ENCODE peak calls at places on chromosomes 2 and 18, in eight cellular contexts. E is tibial nerve, Y is body of pancreas, G is posterior vena cava, N is NCI-H2171 treated with DMSO at 0.1 percent for 48 hours, I is tibial artery, H is HTR-8/SVneo, J is left ventricle myocardium superior. Q is an unnamed sample.

GRCh38 chr18:37524139-37524538 is 41.5 kb downstream of the CELF4 start:
- DNase-seq in E (no peak), Y (no peak), G (no peak), N (no peak), I (no peak), H (no peak), J (no peak), Q (no peak)

GRCh38 chr18:75875559-75875958 is 448.1 kb upstream of the SMIM21 start:
- DNase-seq in E (no peak), Y (no peak), G (no peak), N (no peak), I (no peak), H (no peak), J (no peak), Q (no peak)

GRCh38 chr18:63702660-63703059 is at the start of gene SERPINB11:
- DNase-seq in E (no peak), Y (no peak), G (no peak), N (no peak), I (no peak), H (no peak), J (no peak), Q (no peak)

GRCh38 chr18:21489119-21489750 is 111.3 kb downstream of the ESCO1 start:
- DNase-seq in E (no peak), Y (peak; percentile 46), G (no peak), N (peak; percentile 6), I (no peak), H (peak; percentile 64), J (no peak), Q (no peak)

GRCh38 chr2:23384551-23385349 is at the start of gene KLHL29:
- DNase-seq in E (peak; percentile 80), Y (peak; percentile 75), G (peak; percentile 95), N (peak; percentile 69), I (peak; percentile 85), H (peak; percentile 83), J (peak; percentile 93), Q (peak; percentile 88)

GRCh38 chr2:241025639-241026038 is 27.2 kb downstream of the SNED1 start:
- DNase-seq in E (no peak), Y (no peak), G (no peak), N (peak; percentile 1), I (no peak), H (no peak), J (no peak), Q (no peak)

GRCh38 chr2:27724191-27724590 is 47.3 kb upstream of the MRPL33 start:
- DNase-seq in E (no peak), Y (no peak), G (no peak), N (no peak), I (no peak), H (no peak), J (no peak), Q (no peak)

GRCh38 chr2:29397039-29397438 is 281.8 kb downstream of the CLIP4 start:
- DNase-seq in E (no peak), Y (no peak), G (no peak), N (no peak), I (no peak), H (no peak), J (no peak), Q (no peak)

GRCh38 chr2:229714736-229715541 is 584 bp upstream of the DNER start:
- DNase-seq in E (no peak), Y (peak; percentile 63), G (peak; percentile 89), N (no peak), I (peak; percentile 26), H (peak; percentile 63), J (peak; percentile 69), Q (peak; percentile 44)

GRCh38 chr2:58137221-58137620 is 90.6 kb downstream of the VRK2 start:
- DNase-seq in E (no peak), Y (no peak), G (no peak), N (no peak), I (no peak), H (no peak), J (no peak), Q (no peak)

GRCh38 chr2:170739048-170739447 is 23.9 kb downstream of the SP5 start:
- DNase-seq in E (no peak), Y (no peak), G (no peak), N (no peak), I (no peak), H (peak; percentile 74), J (no peak), Q (no peak)

GRCh38 chr2:167946367-167946955 is 300.9 kb downstream of the STK39 start:
- DNase-seq in E (no peak), Y (no peak), G (no peak), N (no peak), I (no peak), H (no peak), J (no peak), Q (no peak)

GRCh38 chr2:2839393-2840096 is 508.5 kb upstream of the MYT1L start:
- DNase-seq in E (no peak), Y (no peak), G (peak; percentile 45), N (no peak), I (no peak), H (no peak), J (no peak), Q (no peak)

GRCh38 chr2:46828491-46829239 is 86.9 kb downstream of the MCFD2 start:
- DNase-seq in E (no peak), Y (no peak), G (no peak), N (no peak), I (peak; percentile 5), H (no peak), J (no peak), Q (no peak)

GRCh38 chr2:30706534-30707303 is 100.5 kb downstream of the CAPN13 start:
- DNase-seq in E (peak; percentile 40), Y (peak; percentile 78), G (peak; percentile 90), N (peak; percentile 73), I (peak; percentile 66), H (peak; percentile 59), J (peak; percentile 87), Q (peak; percentile 70)

GRCh38 chr2:101729521-101730190 is 32.1 kb downstream of the MAP4K4 start:
- DNase-seq in E (no peak), Y (no peak), G (no peak), N (no peak), I (no peak), H (no peak), J (no peak), Q (no peak)

GRCh38 chr2:190235551-190235950 is 84.1 kb downstream of the HIBCH start:
- DNase-seq in E (no peak), Y (no peak), G (no peak), N (no peak), I (no peak), H (no peak), J (no peak), Q (no peak)

GRCh38 chr2:25018681-25019080 is 23.2 kb upstream of the EFR3B start:
- DNase-seq in E (no peak), Y (no peak), G (no peak), N (no peak), I (no peak), H (no peak), J (no peak), Q (no peak)

GRCh38 chr2:234467289-234467688 is 29.6 kb downstream of the ARL4C start:
- DNase-seq in E (no peak), Y (no peak), G (no peak), N (no peak), I (no peak), H (no peak), J (no peak), Q (no peak)

GRCh38 chr2:55885129-55885943 is 38.2 kb downstream of the EFEMP1 start:
- DNase-seq in E (no peak), Y (no peak), G (no peak), N (no peak), I (no peak), H (peak; percentile 43), J (peak; percentile 26), Q (no peak)

GRCh38 chr18:64258111-64258650 is 109.3 kb upstream of the LINC00305 start:
- DNase-seq in E (no peak), Y (no peak), G (no peak), N (no peak), I (no peak), H (no peak), J (no peak), Q (no peak)

GRCh38 chr18:35267161-35267651 is 22.8 kb downstream of the ZSCAN30 start:
- DNase-seq in E (peak; percentile 39), Y (peak; percentile 76), G (peak; percentile 93), N (peak; percentile 90), I (peak; percentile 80), H (no peak), J (peak; percentile 91), Q (peak; percentile 73)

GRCh38 chr2:184696644-184697043 is 98.3 kb downstream of the ZNF804A start:
- DNase-seq in E (no peak), Y (no peak), G (no peak), N (no peak), I (no peak), H (no peak), J (no peak), Q (no peak)

GRCh38 chr2:9826208-9826607 is 17.1 kb upstream of the TAF1B start:
- DNase-seq in E (no peak), Y (no peak), G (no peak), N (no peak), I (no peak), H (no peak), J (no peak), Q (no peak)

GRCh38 chr2:37918742-37919186 is 6.3 kb upstream of the RMDN2 start:
- DNase-seq in E (no peak), Y (no peak), G (no peak), N (no peak), I (no peak), H (no peak), J (no peak), Q (no peak)

GRCh38 chr18:59917422-59917821 is 17.6 kb downstream of the PMAIP1 start:
- DNase-seq in E (no peak), Y (no peak), G (no peak), N (peak; percentile 29), I (no peak), H (no peak), J (no peak), Q (no peak)

GRCh38 chr2:38653715-38654494 is 12.0 kb upstream of the GALM start:
- DNase-seq in E (no peak), Y (no peak), G (no peak), N (no peak), I (no peak), H (no peak), J (no peak), Q (no peak)

GRCh38 chr2:223563462-223563861 is 38.7 kb downstream of the SCG2 start:
- DNase-seq in E (no peak), Y (no peak), G (no peak), N (peak; percentile 9), I (no peak), H (peak; percentile 81), J (no peak), Q (no peak)

Q was measured in lung.